ENCODE peak calls at places on chromosomes 12 and 14, in six cellular contexts. D, B, X, I, G and Q are unnamed samples.

GRCh38 chr12:121214855-121215745 is 5.2 kb downstream of the P2RX4 start:
- DNase-seq in D (peak; percentile 48), B (no peak), X (peak; percentile 30), I (no peak), G (no peak), Q (no peak)

GRCh38 chr12:75578546-75578945 is 67.1 kb upstream of the KRR1 start:
- DNase-seq in D (no peak), B (no peak), X (no peak), I (peak; percentile 27), G (no peak), Q (no peak)

GRCh38 chr12:46711756-46712155 is 114.0 kb downstream of the SLC38A4 start:
- DNase-seq in D (no peak), B (no peak), X (no peak), I (no peak), G (no peak), Q (no peak)

GRCh38 chr12:127143020-127143419 is 1124.0 kb upstream of the TMEM132C start:
- DNase-seq in D (no peak), B (no peak), X (no peak), I (no peak), G (no peak), Q (no peak)

GRCh38 chr12:124440841-124441381 is 126.5 kb downstream of the NCOR2 start:
- DNase-seq in D (no peak), B (no peak), X (no peak), I (no peak), G (no peak), Q (no peak)

GRCh38 chr14:86787782-86788181 is 1205.2 kb downstream of the GALC start:
- DNase-seq in D (no peak), B (no peak), X (no peak), I (no peak), G (no peak), Q (no peak)

GRCh38 chr12:88884600-88884999 is 304.3 kb upstream of the KITLG start:
- DNase-seq in D (no peak), B (no peak), X (no peak), I (no peak), G (no peak), Q (no peak)

GRCh38 chr14:95428557-95428956 is 87.9 kb downstream of the SYNE3 start:
- DNase-seq in D (no peak), B (no peak), X (no peak), I (no peak), G (no peak), Q (no peak)

GRCh38 chr14:41280745-41281144 is 325.9 kb upstream of the LRFN5 start:
- DNase-seq in D (no peak), B (no peak), X (no peak), I (peak; percentile 44), G (no peak), Q (no peak)

GRCh38 chr12:1195513-1195912 is 204.5 kb downstream of the ERC1 start:
- DNase-seq in D (no peak), B (no peak), X (no peak), I (no peak), G (no peak), Q (no peak)

GRCh38 chr12:54007538-54008259 is 1.1 kb upstream of the HOXC8 start:
- DNase-seq in D (no peak), B (no peak), X (no peak), I (no peak), G (no peak), Q (no peak)

GRCh38 chr14:61322799-61323290 is 1.5 kb downstream of the PRKCH start:
- DNase-seq in D (peak; percentile 69), B (no peak), X (no peak), I (no peak), G (no peak), Q (peak; percentile 71)

GRCh38 chr12:77256924-77257323 is 191.6 kb upstream of the E2F7 start:
- DNase-seq in D (no peak), B (no peak), X (no peak), I (no peak), G (no peak), Q (no peak)